ENCODE peak calls at places on chromosome 3, in five cellular contexts. One of them, this sample, is unnamed.

GRCh38 chr3:20846792-20847191 is 660.8 kb upstream of the SGO1 start:
- DNase-seq in CD4-positive, CD25-positive, alpha-beta regulatory T cell: no peak
- DNase-seq in tibial artery: no peak
- DNase-seq in adrenal gland: no peak
- DNase-seq in upper lobe of right lung: no peak
- DNase-seq in this sample: no peak

GRCh38 chr3:103813955-103814354 is 1379.1 kb downstream of the ZPLD1 start:
- DNase-seq in tibial artery: no peak
- DNase-seq in upper lobe of right lung: no peak
- DNase-seq in CD4-positive, CD25-positive, alpha-beta regulatory T cell: no peak
- DNase-seq in adrenal gland: no peak
- DNase-seq in this sample: no peak

GRCh38 chr3:195892355-195893120 is 15.8 kb downstream of the TNK2 start:
- DNase-seq in tibial artery: peak; percentile 90
- DNase-seq in upper lobe of right lung: no peak
- DNase-seq in CD4-positive, CD25-positive, alpha-beta regulatory T cell: no peak
- DNase-seq in adrenal gland: peak; percentile 31
- DNase-seq in this sample: no peak

GRCh38 chr3:129439381-129439816 is 349 bp downstream of the MBD4 start:
- DNase-seq in adrenal gland: peak; percentile 52
- DNase-seq in upper lobe of right lung: peak; percentile 76
- DNase-seq in CD4-positive, CD25-positive, alpha-beta regulatory T cell: peak; percentile 71
- DNase-seq in tibial artery: no peak
- DNase-seq in this sample: no peak

GRCh38 chr3:174060431-174060830 is 662.9 kb downstream of the NLGN1 start:
- DNase-seq in tibial artery: no peak
- DNase-seq in CD4-positive, CD25-positive, alpha-beta regulatory T cell: no peak
- DNase-seq in adrenal gland: no peak
- DNase-seq in upper lobe of right lung: no peak
- DNase-seq in this sample: no peak

GRCh38 chr3:147854542-147854941 is 445.4 kb downstream of the ZIC1 start:
- DNase-seq in upper lobe of right lung: no peak
- DNase-seq in adrenal gland: no peak
- DNase-seq in tibial artery: no peak
- DNase-seq in CD4-positive, CD25-positive, alpha-beta regulatory T cell: no peak
- DNase-seq in this sample: no peak

GRCh38 chr3:18841422-18842343 is 306.6 kb upstream of the KCNH8 start:
- DNase-seq in upper lobe of right lung: no peak
- DNase-seq in adrenal gland: no peak
- DNase-seq in tibial artery: no peak
- DNase-seq in CD4-positive, CD25-positive, alpha-beta regulatory T cell: no peak
- DNase-seq in this sample: no peak

GRCh38 chr3:99376926-99377325 is 261.5 kb upstream of the COL8A1 start:
- DNase-seq in upper lobe of right lung: no peak
- DNase-seq in adrenal gland: no peak
- DNase-seq in tibial artery: no peak
- DNase-seq in CD4-positive, CD25-positive, alpha-beta regulatory T cell: no peak
- DNase-seq in this sample: no peak

GRCh38 chr3:120344349-120344748 is 4.8 kb downstream of the LRRC58 start:
- DNase-seq in adrenal gland: no peak
- DNase-seq in tibial artery: no peak
- DNase-seq in CD4-positive, CD25-positive, alpha-beta regulatory T cell: peak; percentile 88
- DNase-seq in upper lobe of right lung: no peak
- DNase-seq in this sample: no peak

GRCh38 chr3:132637590-132637989 is 22.0 kb downstream of the ACAD11 start:
- DNase-seq in adrenal gland: no peak
- DNase-seq in tibial artery: no peak
- DNase-seq in CD4-positive, CD25-positive, alpha-beta regulatory T cell: no peak
- DNase-seq in upper lobe of right lung: no peak
- DNase-seq in this sample: no peak

GRCh38 chr3:45011756-45012441 is 14.2 kb upstream of the CLEC3B start:
- DNase-seq in adrenal gland: peak; percentile 88
- DNase-seq in CD4-positive, CD25-positive, alpha-beta regulatory T cell: peak; percentile 48
- DNase-seq in upper lobe of right lung: peak; percentile 67
- DNase-seq in tibial artery: peak; percentile 88
- DNase-seq in this sample: no peak

GRCh38 chr3:124565013-124565412 is 165.2 kb upstream of the UMPS start:
- DNase-seq in tibial artery: peak; percentile 72
- DNase-seq in upper lobe of right lung: no peak
- DNase-seq in adrenal gland: peak; percentile 86
- DNase-seq in CD4-positive, CD25-positive, alpha-beta regulatory T cell: peak; percentile 55
- DNase-seq in this sample: no peak

GRCh38 chr3:110381992-110382391 is 689.6 kb upstream of the NECTIN3 start:
- DNase-seq in upper lobe of right lung: no peak
- DNase-seq in CD4-positive, CD25-positive, alpha-beta regulatory T cell: no peak
- DNase-seq in adrenal gland: no peak
- DNase-seq in tibial artery: no peak
- DNase-seq in this sample: no peak

GRCh38 chr3:122324871-122325323 is at the start of gene CSTA:
- DNase-seq in CD4-positive, CD25-positive, alpha-beta regulatory T cell: no peak
- DNase-seq in adrenal gland: no peak
- DNase-seq in upper lobe of right lung: no peak
- DNase-seq in tibial artery: no peak
- DNase-seq in this sample: no peak

GRCh38 chr3:123813876-123814275 is 70.3 kb downstream of the MYLK start:
- DNase-seq in CD4-positive, CD25-positive, alpha-beta regulatory T cell: no peak
- DNase-seq in upper lobe of right lung: no peak
- DNase-seq in adrenal gland: no peak
- DNase-seq in tibial artery: peak; percentile 71
- DNase-seq in this sample: no peak

GRCh38 chr3:170350515-170351413 is 6.8 kb upstream of the SKIL start:
- DNase-seq in adrenal gland: peak; percentile 42
- DNase-seq in CD4-positive, CD25-positive, alpha-beta regulatory T cell: no peak
- DNase-seq in tibial artery: no peak
- DNase-seq in upper lobe of right lung: no peak
- DNase-seq in this sample: no peak

GRCh38 chr3:159884661-159885402 is 103.8 kb upstream of the IL12A start:
- DNase-seq in CD4-positive, CD25-positive, alpha-beta regulatory T cell: peak; percentile 48
- DNase-seq in tibial artery: no peak
- DNase-seq in adrenal gland: no peak
- DNase-seq in upper lobe of right lung: no peak
- DNase-seq in this sample: no peak

GRCh38 chr3:132595036-132595435 is 2.0 kb upstream of the ACKR4 start:
- DNase-seq in CD4-positive, CD25-positive, alpha-beta regulatory T cell: no peak
- DNase-seq in tibial artery: no peak
- DNase-seq in upper lobe of right lung: no peak
- DNase-seq in adrenal gland: no peak
- DNase-seq in this sample: no peak

GRCh38 chr3:155791190-155791589 is 14.9 kb downstream of the C3orf33 start:
- DNase-seq in upper lobe of right lung: no peak
- DNase-seq in adrenal gland: no peak
- DNase-seq in tibial artery: no peak
- DNase-seq in CD4-positive, CD25-positive, alpha-beta regulatory T cell: peak; percentile 9
- DNase-seq in this sample: no peak

GRCh38 chr3:165883866-165884478 is 46.7 kb upstream of the BCHE start:
- DNase-seq in adrenal gland: no peak
- DNase-seq in tibial artery: no peak
- DNase-seq in CD4-positive, CD25-positive, alpha-beta regulatory T cell: no peak
- DNase-seq in upper lobe of right lung: no peak
- DNase-seq in this sample: no peak

GRCh38 chr3:31246293-31247062 is 286.2 kb upstream of the STT3B start:
- DNase-seq in CD4-positive, CD25-positive, alpha-beta regulatory T cell: no peak
- DNase-seq in upper lobe of right lung: no peak
- DNase-seq in tibial artery: no peak
- DNase-seq in adrenal gland: no peak
- DNase-seq in this sample: no peak

GRCh38 chr3:157100079-157100477 is 59.9 kb downstream of the CCNL1 start:
- DNase-seq in adrenal gland: no peak
- DNase-seq in upper lobe of right lung: no peak
- DNase-seq in tibial artery: no peak
- DNase-seq in CD4-positive, CD25-positive, alpha-beta regulatory T cell: no peak
- DNase-seq in this sample: no peak
- H3K27ac ChIP-seq in adrenal gland: no peak overlapping the region
- H3K27ac ChIP-seq in upper lobe of right lung: peak overlapping the region; percentile 7
- H3K27ac ChIP-seq in tibial artery: no peak overlapping the region
- H3K27ac ChIP-seq in CD4-positive, CD25-positive, alpha-beta regulatory T cell: no peak overlapping the region
- H3K27ac ChIP-seq in this sample: no peak overlapping the region

DNA sequence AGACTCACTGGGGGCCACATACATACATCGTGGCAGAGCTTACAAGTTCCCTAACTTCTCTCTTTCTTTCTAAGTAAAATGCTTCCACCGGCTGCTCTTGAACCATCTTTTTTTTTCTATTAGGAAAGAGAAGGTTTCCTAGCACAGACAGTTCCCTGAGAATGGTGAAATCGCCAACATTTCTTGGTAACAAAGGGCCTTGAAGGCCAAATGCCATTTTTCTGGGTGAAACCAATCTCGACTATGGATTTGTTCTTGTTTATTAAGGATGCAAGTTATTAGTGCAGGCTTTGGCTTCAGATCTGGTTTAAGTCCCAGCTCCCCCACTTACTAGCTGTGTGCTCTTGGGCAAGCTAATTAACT is 3.0 kb downstream of the LMCD1 start:
- DNase-seq in CD4-positive, CD25-positive, alpha-beta regulatory T cell: no peak
- DNase-seq in tibial artery: no peak
- DNase-seq in adrenal gland: no peak
- DNase-seq in upper lobe of right lung: no peak
- DNase-seq in this sample: no peak
- H3K4me3 ChIP-seq in CD4-positive, CD25-positive, alpha-beta regulatory T cell: peak overlapping the region; percentile 56
- H3K4me3 ChIP-seq in tibial artery: peak overlapping the region; percentile 60
- H3K4me3 ChIP-seq in adrenal gland: no peak overlapping the region
- H3K4me3 ChIP-seq in upper lobe of right lung: peak overlapping the region; percentile 57
- H3K4me3 ChIP-seq in this sample: no peak overlapping the region

GRCh38 chr3:12454808-12455121 is 29.5 kb upstream of the TSEN2 start:
- DNase-seq in tibial artery: no peak
- DNase-seq in upper lobe of right lung: no peak
- DNase-seq in CD4-positive, CD25-positive, alpha-beta regulatory T cell: no peak
- DNase-seq in adrenal gland: no peak
- DNase-seq in this sample: no peak
- H3K27ac ChIP-seq in tibial artery: no peak overlapping the region
- H3K27ac ChIP-seq in upper lobe of right lung: no peak overlapping the region
- H3K27ac ChIP-seq in CD4-positive, CD25-positive, alpha-beta regulatory T cell: no peak overlapping the region
- H3K27ac ChIP-seq in adrenal gland: no peak overlapping the region
- H3K27ac ChIP-seq in this sample: no peak overlapping the region

GRCh38 chr3:58657571-58658141 is 8.9 kb downstream of the FAM3D start:
- DNase-seq in tibial artery: peak; percentile 56
- DNase-seq in upper lobe of right lung: no peak
- DNase-seq in adrenal gland: no peak
- DNase-seq in CD4-positive, CD25-positive, alpha-beta regulatory T cell: no peak
- DNase-seq in this sample: no peak
- H3K4me3 ChIP-seq in tibial artery: no peak overlapping the region
- H3K4me3 ChIP-seq in upper lobe of right lung: no peak overlapping the region
- H3K4me3 ChIP-seq in adrenal gland: no peak overlapping the region
- H3K4me3 ChIP-seq in CD4-positive, CD25-positive, alpha-beta regulatory T cell: no peak overlapping the region
- H3K4me3 ChIP-seq in this sample: no peak overlapping the region

DNA sequence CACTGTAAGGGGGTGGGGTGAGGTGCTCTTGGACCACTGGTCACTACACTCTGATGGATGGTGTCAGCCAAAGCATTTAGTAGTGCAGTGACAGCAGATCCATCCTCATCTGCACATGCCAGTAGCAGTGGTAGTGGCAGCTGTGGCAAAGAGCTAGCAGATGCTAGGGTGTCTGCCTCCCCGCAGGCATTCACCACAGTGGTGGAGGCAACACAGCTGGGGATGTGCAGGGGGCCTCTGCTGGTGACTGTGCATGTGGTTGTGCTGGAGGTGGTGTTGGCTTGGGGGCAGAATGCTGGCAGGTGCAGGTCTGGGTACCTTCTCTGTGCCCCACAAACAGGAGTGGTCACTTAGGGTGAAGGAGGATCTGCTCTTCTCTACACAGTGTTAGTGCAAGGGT is 19.4 kb upstream of the DCUN1D1 start:
- DNase-seq in adrenal gland: no peak
- DNase-seq in CD4-positive, CD25-positive, alpha-beta regulatory T cell: no peak
- DNase-seq in tibial artery: no peak
- DNase-seq in upper lobe of right lung: no peak
- DNase-seq in this sample: no peak
- H3K27ac ChIP-seq in adrenal gland: no peak overlapping the region
- H3K27ac ChIP-seq in CD4-positive, CD25-positive, alpha-beta regulatory T cell: no peak overlapping the region
- H3K27ac ChIP-seq in tibial artery: no peak overlapping the region
- H3K27ac ChIP-seq in upper lobe of right lung: no peak overlapping the region
- H3K27ac ChIP-seq in this sample: no peak overlapping the region

GRCh38 chr3:181699171-181699903 is 12.4 kb upstream of the SOX2 start:
- DNase-seq in tibial artery: no peak
- DNase-seq in adrenal gland: no peak
- DNase-seq in CD4-positive, CD25-positive, alpha-beta regulatory T cell: no peak
- DNase-seq in upper lobe of right lung: no peak
- DNase-seq in this sample: no peak

GRCh38 chr3:181696641-181697230 is 15.0 kb upstream of the SOX2 start:
- DNase-seq in upper lobe of right lung: no peak
- DNase-seq in adrenal gland: no peak
- DNase-seq in CD4-positive, CD25-positive, alpha-beta regulatory T cell: no peak
- DNase-seq in tibial artery: no peak
- DNase-seq in this sample: no peak

GRCh38 chr3:181703701-181704420 is 7.9 kb upstream of the SOX2 start:
- DNase-seq in CD4-positive, CD25-positive, alpha-beta regulatory T cell: no peak
- DNase-seq in tibial artery: no peak
- DNase-seq in adrenal gland: no peak
- DNase-seq in upper lobe of right lung: no peak
- DNase-seq in this sample: no peak

GRCh38 chr3:181698263-181698944 is 13.3 kb upstream of the SOX2 start:
- DNase-seq in upper lobe of right lung: no peak
- DNase-seq in adrenal gland: no peak
- DNase-seq in CD4-positive, CD25-positive, alpha-beta regulatory T cell: no peak
- DNase-seq in tibial artery: no peak
- DNase-seq in this sample: no peak

GRCh38 chr3:181700168-181701087 is 11.3 kb upstream of the SOX2 start:
- DNase-seq in upper lobe of right lung: no peak
- DNase-seq in tibial artery: no peak
- DNase-seq in adrenal gland: peak; percentile 73
- DNase-seq in CD4-positive, CD25-positive, alpha-beta regulatory T cell: peak; percentile 70
- DNase-seq in this sample: no peak
- H3K4me3 ChIP-seq in upper lobe of right lung: no peak overlapping the region
- H3K4me3 ChIP-seq in tibial artery: no peak overlapping the region
- H3K4me3 ChIP-seq in adrenal gland: no peak overlapping the region
- H3K4me3 ChIP-seq in CD4-positive, CD25-positive, alpha-beta regulatory T cell: peak overlapping the region; percentile 57
- H3K4me3 ChIP-seq in this sample: no peak overlapping the region

DNA sequence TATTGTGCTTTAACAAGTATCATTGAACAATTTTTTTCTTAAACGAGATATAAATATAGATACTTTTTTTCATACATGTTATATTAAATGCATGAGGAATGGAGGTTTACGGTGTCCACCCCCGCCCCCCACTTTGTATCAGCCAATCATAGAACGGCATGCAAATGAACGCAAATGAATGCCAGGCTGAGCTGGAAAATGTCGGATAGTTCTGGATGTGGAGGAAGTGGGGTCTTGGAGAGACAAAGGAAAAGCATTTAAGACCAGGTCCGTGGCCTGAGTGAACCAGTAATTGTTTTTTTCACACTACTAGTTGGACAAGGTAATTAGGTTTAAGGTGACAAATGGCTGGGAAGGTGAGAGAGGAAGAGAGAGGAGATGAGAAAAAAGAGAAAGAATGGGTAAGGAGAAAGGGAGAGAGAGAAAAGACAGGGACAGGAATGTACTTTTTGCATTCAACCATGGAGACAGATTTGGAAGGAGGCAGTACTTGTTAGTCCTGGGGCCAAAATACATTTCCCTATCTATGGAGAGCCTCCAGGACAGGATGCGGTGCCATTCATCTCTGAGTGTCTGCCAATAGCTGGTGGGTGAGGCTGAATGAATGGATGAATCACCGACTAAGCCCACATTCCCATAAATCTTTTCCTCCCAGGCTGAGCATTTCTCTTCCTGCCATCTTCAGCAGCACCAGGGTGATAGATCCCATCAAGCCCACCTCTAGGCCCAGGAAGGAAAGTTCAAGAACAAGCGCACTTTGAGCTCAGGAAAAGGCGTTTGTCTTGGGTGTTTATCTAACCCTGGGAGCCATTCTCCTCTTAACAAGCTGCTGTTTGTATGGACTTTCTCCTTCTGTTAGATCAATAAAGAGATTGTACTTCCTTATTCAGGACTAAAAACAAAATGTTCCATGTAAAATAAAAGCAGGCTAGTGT is 1.4 kb upstream of the RAD18 start:
- DNase-seq in CD4-positive, CD25-positive, alpha-beta regulatory T cell: no peak
- DNase-seq in adrenal gland: peak; percentile 23
- DNase-seq in tibial artery: no peak
- DNase-seq in upper lobe of right lung: no peak
- DNase-seq in this sample: no peak
- H3K27ac ChIP-seq in CD4-positive, CD25-positive, alpha-beta regulatory T cell: no peak overlapping the region
- H3K27ac ChIP-seq in adrenal gland: no peak overlapping the region
- H3K27ac ChIP-seq in tibial artery: no peak overlapping the region
- H3K27ac ChIP-seq in upper lobe of right lung: no peak overlapping the region
- H3K27ac ChIP-seq in this sample: no peak overlapping the region